ENCODE peak calls at places on chromosomes 13 and 19, in seven cellular contexts. N is A549; P is effector memory CD4-positive, alpha-beta T cell; O is NCI-H2171 treated with DMSO at 0.1 percent for 48 hours; I is non-pigmented ciliary epithelial cell; V is GM23248; M is activated T-cell treated with anti-CD3 and anti-CD28 coated beads for 4 hours. H is an unnamed sample.

GRCh38 chr13:71661921-71662320 is 205.1 kb downstream of the DACH1 start:
- DNase-seq in I (peak; percentile 37), V (no peak), M (no peak), O (no peak), N (no peak), P (no peak), H (no peak)

GRCh38 chr19:4374451-4375163 is 25.7 kb downstream of the SH3GL1 start:
- DNase-seq in P (no peak), I (no peak), N (peak; percentile 85), M (no peak), O (no peak), V (peak; percentile 96), H (peak; percentile 58)

GRCh38 chr19:28880735-28881401 is 332.1 kb downstream of the UQCRFS1 start:
- DNase-seq in P (no peak), O (no peak), N (no peak), M (no peak), V (no peak), I (no peak), H (no peak)

GRCh38 chr19:56105090-56105701 is 15.9 kb downstream of the ZNF787 start:
- DNase-seq in O (peak; percentile 82), I (no peak), V (peak; percentile 76), N (peak; percentile 77), P (peak; percentile 13), M (peak; percentile 24), H (peak; percentile 49)

GRCh38 chr13:36158606-36159005 is 27.4 kb upstream of the DCLK1 start:
- DNase-seq in M (no peak), V (no peak), I (no peak), N (no peak), O (no peak), P (no peak), H (peak; percentile 58)

GRCh38 chr19:737591-738093 is 13.3 kb upstream of the MISP start:
- DNase-seq in I (no peak), O (peak; percentile 28), M (peak; percentile 51), N (peak; percentile 45), V (peak; percentile 60), P (peak; percentile 30), H (no peak)

GRCh38 chr19:39974377-39975155 is 3.6 kb downstream of the PSMC4 start:
- DNase-seq in O (no peak), V (peak; percentile 26), I (no peak), N (no peak), P (no peak), M (no peak), H (no peak)

GRCh38 chr13:73849292-73849691 is 284.9 kb downstream of the KLF12 start:
- DNase-seq in N (peak; percentile 60), V (peak; percentile 61), O (peak; percentile 52), P (no peak), M (no peak), I (no peak), H (no peak)

GRCh38 chr19:7337380-7338194 is 11.2 kb upstream of the ARHGEF18 start:
- DNase-seq in I (no peak), P (no peak), N (no peak), M (no peak), O (no peak), V (no peak), H (no peak)

GRCh38 chr13:79491715-79492114 is 10.8 kb downstream of the NDFIP2 start:
- DNase-seq in M (no peak), I (no peak), O (no peak), P (no peak), V (peak; percentile 80), N (peak; percentile 56), H (no peak)

GRCh38 chr13:86946734-86947133 is 724.4 kb upstream of the SLITRK5 start:
- DNase-seq in V (no peak), M (no peak), P (no peak), N (no peak), O (no peak), I (no peak), H (no peak)

GRCh38 chr13:77416666-77417212 is 89.8 kb upstream of the MYCBP2 start:
- DNase-seq in M (no peak), O (peak; percentile 36), I (no peak), V (no peak), P (no peak), N (no peak), H (no peak)

GRCh38 chr19:4183967-4184717 is 1.7 kb downstream of the ANKRD24 start:
- DNase-seq in N (no peak), P (no peak), V (peak; percentile 21), O (peak; percentile 95), M (no peak), I (no peak), H (no peak)

GRCh38 chr19:35715981-35716734 is 1.6 kb upstream of the KMT2B start:
- DNase-seq in N (peak; percentile 30), V (peak; percentile 71), P (no peak), M (no peak), I (no peak), O (peak; percentile 37), H (no peak)

GRCh38 chr19:45400192-45400591 is 4.7 kb downstream of the PPP1R13L start:
- DNase-seq in M (no peak), P (no peak), O (peak; percentile 81), N (no peak), V (no peak), I (no peak), H (no peak)

H was measured in kidney epithelial cell.